ENCODE peak calls at places on chromosome X, in nine cellular contexts. R is breast epithelium, H is HCT116, S is choroid plexus epithelial cell, J is lower lobe of right lung, M is cardiac muscle cell, W is GM13976, C is psoas muscle, D is AG04449. T is an unnamed sample.

GRCh38 chrX:110794601-110795000 is 1.0 kb downstream of the CHRDL1 start:
- DNase-seq in R (no peak), H (no peak), S (no peak), J (no peak), M (no peak), W (no peak), C (no peak), D (no peak), T (no peak)

GRCh38 chrX:45842916-45843315 is 642.2 kb upstream of the DIPK2B start:
- DNase-seq in R (no peak), H (no peak), S (no peak), J (no peak), M (no peak), W (no peak), C (no peak), D (no peak), T (no peak)

GRCh38 chrX:25976683-25977310 is 161.3 kb upstream of the MAGEB18 start:
- DNase-seq in R (no peak), H (no peak), S (no peak), J (no peak), M (peak), W (no peak), C (no peak), D (no peak), T (no peak)

GRCh38 chrX:110532527-110532926 is 173.9 kb downstream of the RTL9 start:
- DNase-seq in R (no peak), H (no peak), S (no peak), J (no peak), M (no peak), W (no peak), C (no peak), D (no peak), T (no peak)

GRCh38 chrX:73390628-73391567 is 56.0 kb upstream of the CDX4 start:
- DNase-seq in R (no peak), H (no peak), S (no peak), J (no peak), M (no peak), W (no peak), C (no peak), D (no peak), T (no peak)

GRCh38 chrX:131226591-131226990 is 62.5 kb downstream of the IGSF1 start:
- DNase-seq in R (no peak), H (no peak), S (no peak), J (no peak), M (no peak), W (no peak), C (no peak), D (no peak), T (no peak)

GRCh38 chrX:48937065-48937907 is 18.5 kb upstream of the PIM2 start:
- DNase-seq in R (no peak), H (no peak), S (peak), J (peak), M (peak), W (peak), C (peak), D (no peak), T (no peak)

GRCh38 chrX:69552512-69552911 is 48.4 kb downstream of the NALF2 start:
- DNase-seq in R (no peak), H (no peak), S (no peak), J (no peak), M (no peak), W (no peak), C (no peak), D (no peak), T (no peak)

GRCh38 chrX:24145340-24146186 is 4.0 kb upstream of the ZFX start:
- DNase-seq in R (no peak), H (no peak), S (peak), J (no peak), M (no peak), W (no peak), C (no peak), D (no peak), T (no peak)

GRCh38 chrX:135396109-135396508 is 25.6 kb upstream of the SMIM10L2A start:
- DNase-seq in R (no peak), H (no peak), S (no peak), J (no peak), M (no peak), W (no peak), C (no peak), D (no peak), T (peak)

GRCh38 chrX:112058255-112058654 is 24.3 kb downstream of the TRPC5 start:
- DNase-seq in R (no peak), H (no peak), S (no peak), J (no peak), M (peak), W (no peak), C (no peak), D (no peak), T (no peak)

GRCh38 chrX:27976284-27976683 is 5.0 kb downstream of the DCAF8L1 start:
- DNase-seq in R (no peak), H (no peak), S (peak), J (no peak), M (no peak), W (no peak), C (no peak), D (no peak), T (no peak)

GRCh38 chrX:123803331-123803983 is 56.4 kb upstream of the XIAP start:
- DNase-seq in R (no peak), H (peak), S (peak), J (no peak), M (peak), W (peak), C (no peak), D (no peak), T (peak)

GRCh38 chrX:100413231-100413630 is 3.2 kb upstream of the PCDH19 start:
- DNase-seq in R (no peak), H (no peak), S (peak), J (no peak), M (peak), W (peak), C (no peak), D (no peak), T (peak)

GRCh38 chrX:65273152-65273551 is 261.4 kb downstream of the LAS1L start:
- DNase-seq in R (no peak), H (no peak), S (no peak), J (no peak), M (no peak), W (no peak), C (no peak), D (no peak), T (no peak)

GRCh38 chrX:109533005-109533404 is 3.6 kb upstream of the NXT2 start:
- DNase-seq in R (no peak), H (no peak), S (no peak), J (no peak), M (no peak), W (no peak), C (no peak), D (no peak), T (no peak)

GRCh38 chrX:32524385-32524784 is 687.0 kb downstream of the DMD start:
- DNase-seq in R (no peak), H (no peak), S (no peak), J (no peak), M (no peak), W (no peak), C (no peak), D (no peak), T (no peak)

GRCh38 chrX:16671005-16671404 is 21.0 kb downstream of the S100G start:
- DNase-seq in R (no peak), H (peak), S (peak), J (no peak), M (peak), W (peak), C (no peak), D (no peak), T (peak)

GRCh38 chrX:30302957-30303356 is 6.2 kb downstream of the NR0B1 start:
- DNase-seq in R (peak), H (no peak), S (no peak), J (no peak), M (no peak), W (no peak), C (peak), D (no peak), T (peak)

GRCh38 chrX:123975180-123975579 is 13.7 kb downstream of the STAG2 start:
- DNase-seq in R (no peak), H (no peak), S (no peak), J (no peak), M (no peak), W (no peak), C (no peak), D (no peak), T (no peak)

GRCh38 chrX:152072236-152072635 is 66.1 kb downstream of the MAGEA10 start:
- DNase-seq in R (no peak), H (no peak), S (peak), J (no peak), M (no peak), W (no peak), C (no peak), D (peak), T (peak)

GRCh38 chrX:13469963-13470679 is 99.3 kb upstream of the EGFL6 start:
- DNase-seq in R (no peak), H (no peak), S (no peak), J (no peak), M (no peak), W (no peak), C (no peak), D (no peak), T (peak)

GRCh38 chrX:70166601-70167590 is 10.4 kb upstream of the DGAT2L6 start:
- DNase-seq in R (no peak), H (peak), S (peak), J (no peak), M (no peak), W (no peak), C (no peak), D (peak), T (peak)

GRCh38 chrX:7552758-7553157 is 290.2 kb upstream of the VCX start:
- DNase-seq in R (no peak), H (no peak), S (no peak), J (no peak), M (no peak), W (no peak), C (no peak), D (no peak), T (peak)

GRCh38 chrX:37685452-37686347 is at the start of gene XK:
- DNase-seq in R (no peak), H (peak), S (peak), J (peak), M (peak), W (peak), C (peak), D (no peak), T (peak)

GRCh38 chrX:130081421-130082045 is 28.8 kb downstream of the ELF4 start:
- DNase-seq in R (no peak), H (no peak), S (no peak), J (no peak), M (no peak), W (no peak), C (peak), D (no peak), T (no peak)

GRCh38 chrX:132022115-132022862 is 813 bp upstream of the STK26 start:
- DNase-seq in R (no peak), H (no peak), S (peak), J (no peak), M (peak), W (peak), C (peak), D (no peak), T (peak)

GRCh38 chrX:23503835-23504539 is 163.3 kb upstream of the PRDX4 start:
- DNase-seq in R (peak), H (peak), S (peak), J (peak), M (peak), W (no peak), C (peak), D (no peak), T (peak)

GRCh38 chrX:131734621-131735020 is 190.7 kb downstream of the OR13H1 start:
- DNase-seq in R (peak), H (no peak), S (no peak), J (no peak), M (no peak), W (no peak), C (peak), D (no peak), T (peak)

GRCh38 chrX:118383120-118383519 is 37.2 kb downstream of the WDR44 start:
- DNase-seq in R (no peak), H (no peak), S (no peak), J (no peak), M (no peak), W (no peak), C (no peak), D (no peak), T (peak)

GRCh38 chrX:100625985-100626491 is 10.6 kb downstream of the TSPAN6 start:
- DNase-seq in R (no peak), H (no peak), S (peak), J (no peak), M (no peak), W (peak), C (no peak), D (no peak), T (no peak)

GRCh38 chrX:115499112-115499805 is 61.7 kb upstream of the PLS3 start:
- DNase-seq in R (no peak), H (no peak), S (peak), J (no peak), M (no peak), W (peak), C (no peak), D (no peak), T (no peak)

GRCh38 chrX:123884809-123885408 is 25.1 kb downstream of the XIAP start:
- DNase-seq in R (no peak), H (no peak), S (peak), J (no peak), M (peak), W (peak), C (no peak), D (no peak), T (peak)

GRCh38 chrX:45743081-45743533 is 542.4 kb upstream of the DIPK2B start:
- DNase-seq in R (no peak), H (peak), S (peak), J (no peak), M (no peak), W (no peak), C (no peak), D (no peak), T (peak)

GRCh38 chrX:129741880-129742758 is 3.3 kb downstream of the XPNPEP2 start:
- DNase-seq in R (no peak), H (no peak), S (no peak), J (no peak), M (peak), W (no peak), C (no peak), D (no peak), T (no peak)

GRCh38 chrX:11212741-11213140 is 80.5 kb upstream of the AMELX start:
- DNase-seq in R (no peak), H (no peak), S (no peak), J (no peak), M (no peak), W (no peak), C (no peak), D (no peak), T (no peak)

GRCh38 chrX:139759637-139760036 is 51.7 kb upstream of the MCF2 start:
- DNase-seq in R (no peak), H (no peak), S (peak), J (no peak), M (peak), W (no peak), C (no peak), D (no peak), T (peak)
- TF ChIP-seq CTCF in R (peak), H (no peak), S (peak), J (no peak), M (peak), W (peak), C (peak), D (peak), T (peak)

GRCh38 chrX:102517331-102517730 is 792 bp upstream of the TMSB15A start:
- DNase-seq in R (no peak), H (no peak), S (peak), J (no peak), M (no peak), W (no peak), C (no peak), D (no peak), T (peak)
- TF ChIP-seq CTCF in R (no peak), H (peak), S (peak), J (peak), M (peak), W (no peak), C (no peak), D (peak), T (no peak)

GRCh38 chrX:95346854-95347253 is 1337.8 kb upstream of the DIAPH2 start:
- DNase-seq in R (no peak), H (no peak), S (peak), J (no peak), M (no peak), W (no peak), C (no peak), D (no peak), T (peak)
- TF ChIP-seq CTCF in R (no peak), H (no peak), S (no peak), J (no peak), M (no peak), W (no peak), C (peak), D (no peak), T (peak)

GRCh38 chrX:21973321-21974010 is 33.0 kb downstream of the SMS start:
- DNase-seq in R (no peak), H (no peak), S (no peak), J (no peak), M (no peak), W (no peak), C (no peak), D (no peak), T (no peak)

GRCh38 chrX:21975242-21975641 is 34.7 kb downstream of the SMS start:
- DNase-seq in R (no peak), H (no peak), S (no peak), J (no peak), M (no peak), W (no peak), C (no peak), D (no peak), T (no peak)

GRCh38 chrX:21978346-21978745 is 37.8 kb downstream of the SMS start:
- DNase-seq in R (no peak), H (no peak), S (no peak), J (no peak), M (no peak), W (no peak), C (no peak), D (no peak), T (no peak)

GRCh38 chrX:21974011-21974385 is 33.5 kb downstream of the SMS start:
- DNase-seq in R (no peak), H (no peak), S (no peak), J (no peak), M (no peak), W (no peak), C (no peak), D (no peak), T (no peak)

GRCh38 chrX:21975827-21976226 is 35.3 kb downstream of the SMS start:
- DNase-seq in R (no peak), H (no peak), S (peak), J (no peak), M (no peak), W (no peak), C (no peak), D (no peak), T (peak)
- TF ChIP-seq CTCF in R (peak), H (no peak), S (peak), J (peak), M (peak), W (no peak), C (peak), D (peak), T (peak)

GRCh38 chrX:107729558-107730297 is 45.9 kb downstream of the TSC22D3 start:
- DNase-seq in R (no peak), H (no peak), S (peak), J (no peak), M (peak), W (no peak), C (peak), D (no peak), T (no peak)
- TF ChIP-seq CTCF in R (no peak), H (no peak), S (peak), J (no peak), M (no peak), W (no peak), C (no peak), D (no peak), T (no peak)

T was measured in MCF 10A.